ENCODE peak calls at places on chromosomes 11 and 22, in nine cellular contexts. B, S, F, J, Q, U, O, R and K are unnamed samples.
A peak's percentile ranks its signal among the peaks of the same experiment; 100 is the strongest.

GRCh38 chr11:2699185-2699530 is 636 bp downstream of the KCNQ1OT1 start:
- DNase-seq in F (no peak), Q (peak; percentile 20), S (peak; percentile 15), J (no peak), O (peak; percentile 10), R (no peak), B (no peak), U (no peak), K (peak; percentile 19)

GRCh38 chr22:24232124-24232523 is 12.8 kb downstream of the GGT5 start:
- DNase-seq in B (peak; percentile 21), Q (no peak), F (no peak), U (no peak), R (no peak), O (no peak), J (no peak), S (no peak), K (no peak)

GRCh38 chr11:74276581-74276980 is 34.9 kb downstream of the P4HA3 start:
- DNase-seq in S (no peak), O (peak; percentile 51), J (no peak), R (no peak), U (no peak), F (no peak), B (no peak), Q (no peak), K (peak; percentile 46)

GRCh38 chr22:37254206-37254866 is 10.3 kb upstream of the RAC2 start:
- DNase-seq in J (no peak), R (no peak), O (peak; percentile 84), Q (no peak), S (peak; percentile 76), F (no peak), B (no peak), U (no peak), K (peak; percentile 85)

GRCh38 chr11:62725686-62726085 is 1.6 kb downstream of the HNRNPUL2 start:
- DNase-seq in B (no peak), R (no peak), S (peak; percentile 24), U (no peak), J (no peak), F (no peak), Q (no peak), O (no peak), K (no peak)

GRCh38 chr22:35310556-35311550 is 11.2 kb downstream of the TOM1 start:
- DNase-seq in Q (no peak), U (no peak), F (no peak), R (no peak), J (no peak), S (no peak), O (no peak), B (no peak), K (peak; percentile 6)

GRCh38 chr22:19648419-19648929 is 65.8 kb upstream of the SEPTIN5 start:
- DNase-seq in F (no peak), B (no peak), J (peak; percentile 3), O (no peak), R (no peak), S (no peak), Q (no peak), U (no peak), K (peak; percentile 9)

GRCh38 chr22:42887523-42888507 is 30.7 kb upstream of the ARFGAP3 start:
- DNase-seq in O (no peak), F (no peak), J (no peak), R (no peak), B (no peak), S (no peak), U (no peak), Q (no peak), K (no peak)

GRCh38 chr11:42043312-42043711 is 583.9 kb upstream of the LRRC4C start:
- DNase-seq in B (no peak), Q (no peak), U (no peak), J (no peak), O (no peak), F (no peak), R (no peak), S (peak; percentile 72), K (no peak)

GRCh38 chr11:57276857-57277505 is 39.9 kb upstream of the APLNR start:
- DNase-seq in R (no peak), B (no peak), S (no peak), O (no peak), Q (no peak), J (no peak), F (no peak), U (no peak), K (peak; percentile 47)

GRCh38 chr11:36622431-36623136 is 24.5 kb upstream of the RAG2 start:
- DNase-seq in R (no peak), F (peak; percentile 19), U (no peak), Q (no peak), J (peak; percentile 12), S (peak; percentile 25), O (peak; percentile 29), B (peak; percentile 12), K (peak; percentile 63)

GRCh38 chr11:110198031-110198729 is 98.2 kb downstream of the RDX start:
- DNase-seq in U (no peak), O (peak; percentile 38), J (no peak), B (no peak), Q (no peak), S (peak; percentile 48), R (no peak), F (no peak), K (peak; percentile 66)

GRCh38 chr11:121476379-121477032 is 23.7 kb upstream of the SORL1-AS1 start:
- DNase-seq in B (no peak), O (no peak), J (no peak), Q (no peak), R (no peak), S (peak; percentile 73), U (no peak), F (peak; percentile 13), K (no peak)